ENCODE peak calls at places on chromosomes 11 and 22, in seven cellular contexts. S, D, H, Z, F, C and N are unnamed samples.

GRCh38 chr11:2751523-2752203 is 51.9 kb upstream of the KCNQ1OT1 start:
- DNase-seq in C (no peak), S (no peak), H (no peak), F (no peak), Z (peak), D (no peak), N (no peak)

GRCh38 chr11:4511267-4511666 is 28.8 kb downstream of the OR52K1 start:
- DNase-seq in D (no peak), S (no peak), F (no peak), Z (no peak), H (no peak), C (peak), N (no peak)

GRCh38 chr11:67251841-67252240 is 14.4 kb upstream of the GRK2 start:
- DNase-seq in C (no peak), H (no peak), F (no peak), D (no peak), S (no peak), Z (no peak), N (no peak)

GRCh38 chr11:61173456-61173855 is 12.2 kb upstream of the VPS37C start:
- DNase-seq in F (no peak), H (no peak), C (peak), S (no peak), D (peak), Z (no peak), N (no peak)

GRCh38 chr22:48666620-48667019 is 1161.1 kb downstream of the BRD1 start:
- DNase-seq in C (no peak), S (no peak), Z (peak), F (no peak), H (no peak), D (no peak), N (no peak)

GRCh38 chr11:2533642-2534115 is 88.9 kb downstream of the KCNQ1 start:
- DNase-seq in C (peak), Z (peak), D (peak), F (peak), S (no peak), H (peak), N (no peak)

GRCh38 chr22:49709464-49709863 is 118.2 kb downstream of the BRD1 start:
- DNase-seq in Z (no peak), D (no peak), H (no peak), F (no peak), S (no peak), C (no peak), N (no peak)

GRCh38 chr22:29184886-29185575 is 20.7 kb upstream of the EMID1 start:
- DNase-seq in H (no peak), F (no peak), S (no peak), C (no peak), D (no peak), Z (no peak), N (no peak)

GRCh38 chr11:19419021-19419750 is 178.4 kb upstream of the E2F8 start:
- DNase-seq in D (no peak), F (no peak), S (no peak), H (peak), Z (no peak), C (peak), N (no peak)

GRCh38 chr11:105577645-105578044 is 32.2 kb upstream of the GRIA4 start:
- DNase-seq in Z (no peak), F (no peak), D (peak), S (no peak), H (peak), C (no peak), N (no peak)

GRCh38 chr11:47136921-47137320 is 39.8 kb downstream of the ARFGAP2 start:
- DNase-seq in D (no peak), H (no peak), C (no peak), S (no peak), F (no peak), Z (no peak), N (no peak)

GRCh38 chr11:16739326-16739875 is 954 bp downstream of the C11orf58 start:
- DNase-seq in D (peak), H (peak), Z (no peak), C (peak), S (no peak), F (no peak), N (no peak)

GRCh38 chr11:12411395-12411794 is 34.0 kb downstream of the PARVA start:
- DNase-seq in D (no peak), F (no peak), C (no peak), H (no peak), S (no peak), Z (no peak), N (no peak)

GRCh38 chr22:46149998-46150549 is at the start of gene PPARA:
- DNase-seq in D (peak), S (peak), C (peak), F (peak), H (no peak), Z (peak), N (peak)

GRCh38 chr11:88288560-88288959 is 49.0 kb downstream of the CTSC start:
- DNase-seq in D (no peak), H (no peak), C (no peak), F (no peak), Z (no peak), S (no peak), N (no peak)

GRCh38 chr11:11960687-11961086 is 47.7 kb downstream of the DKK3 start:
- DNase-seq in D (peak), H (no peak), C (no peak), F (peak), S (no peak), Z (no peak), N (no peak)

GRCh38 chr11:114988644-114989043 is 310.3 kb downstream of the NXPE2 start:
- DNase-seq in F (no peak), Z (no peak), D (no peak), H (no peak), S (no peak), C (no peak), N (no peak)

GRCh38 chr11:9855579-9856260 is 191.8 kb downstream of the SWAP70 start:
- DNase-seq in Z (no peak), F (no peak), C (peak), S (no peak), D (no peak), H (no peak), N (no peak)

GRCh38 chr11:100680070-100680469 is 7.0 kb upstream of the ARHGAP42 start:
- DNase-seq in D (no peak), S (no peak), H (no peak), C (no peak), F (no peak), Z (no peak), N (no peak)

GRCh38 chr22:36619797-36620390 is 83.7 kb downstream of the CACNG2 start:
- DNase-seq in C (no peak), D (no peak), H (no peak), Z (no peak), F (no peak), S (no peak), N (no peak)

GRCh38 chr11:72589802-72590761 is 84.1 kb downstream of the PDE2A start:
- DNase-seq in D (peak), H (no peak), Z (peak), S (peak), F (peak), C (peak), N (peak)

GRCh38 chr11:126147268-126148111 is 64.0 kb downstream of the RPUSD4 start:
- DNase-seq in H (no peak), C (no peak), S (no peak), Z (no peak), D (no peak), F (no peak), N (no peak)

GRCh38 chr11:93542753-93543246 is 391 bp downstream of the SMCO4 start:
- DNase-seq in D (no peak), Z (peak), S (no peak), H (no peak), C (no peak), F (no peak), N (no peak)

GRCh38 chr22:46589141-46589748 is 30.9 kb upstream of the GRAMD4 start:
- DNase-seq in S (no peak), F (no peak), Z (peak), H (no peak), C (no peak), D (no peak), N (no peak)

GRCh38 chr22:49638788-49639187 is 188.9 kb downstream of the BRD1 start:
- DNase-seq in D (peak), Z (no peak), H (peak), S (no peak), F (no peak), C (no peak), N (no peak)

GRCh38 chr22:49241174-49241851 is 586.4 kb downstream of the BRD1 start:
- DNase-seq in F (no peak), C (no peak), Z (no peak), S (no peak), H (no peak), D (no peak), N (no peak)

GRCh38 chr22:30445438-30445936 is 19.9 kb downstream of the MTFP1 start:
- DNase-seq in F (no peak), D (no peak), H (no peak), S (no peak), C (no peak), Z (no peak), N (no peak)

GRCh38 chr11:241634-242033 is 4.9 kb downstream of the PSMD13 start:
- DNase-seq in H (no peak), Z (no peak), C (no peak), S (no peak), F (no peak), D (no peak), N (no peak)

GRCh38 chr22:30747493-30747892 is 52.8 kb downstream of the OSBP2 start:
- DNase-seq in D (no peak), Z (no peak), S (no peak), C (no peak), H (no peak), F (no peak), N (no peak)

GRCh38 chr11:93741882-93742226 is 382 bp downstream of the C11orf54 start:
- DNase-seq in Z (no peak), S (no peak), D (peak), C (peak), H (no peak), F (no peak), N (no peak)

GRCh38 chr11:122424636-122425035 is 230.9 kb upstream of the UBASH3B start:
- DNase-seq in S (no peak), C (peak), H (no peak), D (no peak), Z (no peak), F (no peak), N (no peak)

GRCh38 chr11:71301858-71302533 is 49.6 kb upstream of the SHANK2 start:
- DNase-seq in D (no peak), H (no peak), S (no peak), C (no peak), Z (no peak), F (no peak), N (no peak)

GRCh38 chr11:34907934-34908593 is 8.1 kb downstream of the APIP start:
- DNase-seq in Z (no peak), C (no peak), S (no peak), H (no peak), D (peak), F (no peak), N (no peak)

GRCh38 chr11:70603756-70604211 is 205.5 kb downstream of the CTTN start:
- DNase-seq in Z (peak), S (no peak), C (no peak), D (no peak), H (no peak), F (no peak), N (no peak)

GRCh38 chr11:88246680-88247079 is 71.4 kb upstream of the RAB38 start:
- DNase-seq in S (no peak), D (peak), F (no peak), Z (no peak), H (peak), C (peak), N (no peak)

GRCh38 chr11:123429336-123429735 is 733 bp upstream of the GRAMD1B start:
- DNase-seq in S (no peak), H (peak), Z (no peak), F (no peak), D (no peak), C (peak), N (no peak)

GRCh38 chr11:69924308-69925161 is 105.3 kb upstream of the FGF3 start:
- DNase-seq in S (no peak), Z (no peak), D (no peak), C (no peak), H (no peak), F (no peak), N (no peak)

GRCh38 chr11:68215087-68215445 is 2.0 kb upstream of the KMT5B start:
- DNase-seq in H (no peak), S (peak), Z (no peak), D (no peak), C (no peak), F (no peak), N (no peak)